ENCODE peak calls at places on chromosome 4, in five cellular contexts. Q, V, G, Y and N are unnamed samples.

GRCh38 chr4:110005461-110006056 is 92.9 kb downstream of the EGF start:
- DNase-seq in G (no peak), Q (peak; percentile 11), Y (peak; percentile 16), V (peak; percentile 45), N (peak; percentile 78)

GRCh38 chr4:110119880-110120279 is 78.5 kb downstream of the ELOVL6 start:
- DNase-seq in G (no peak), Y (no peak), V (peak; percentile 18), Q (no peak), N (peak; percentile 82)

GRCh38 chr4:113893546-113893945 is 85.9 kb downstream of the ARSJ start:
- DNase-seq in G (no peak), Q (no peak), Y (no peak), V (no peak), N (no peak)

GRCh38 chr4:38753021-38753806 is 29.6 kb downstream of the TLR10 start:
- DNase-seq in G (peak; percentile 84), Q (peak; percentile 74), Y (peak; percentile 90), V (peak; percentile 16), N (peak; percentile 95)

GRCh38 chr4:54065282-54066087 is 1.1 kb upstream of the CHIC2 start:
- DNase-seq in V (no peak), Y (no peak), Q (no peak), G (no peak), N (peak; percentile 54)

GRCh38 chr4:143287571-143287923 is 49.1 kb upstream of the GAB1 start:
- DNase-seq in Y (no peak), V (no peak), Q (no peak), G (no peak), N (no peak)

GRCh38 chr4:2787230-2788100 is 5.4 kb upstream of the SH3BP2 start:
- DNase-seq in G (no peak), V (no peak), Q (no peak), Y (no peak), N (no peak)

GRCh38 chr4:175309041-175309440 is 390.9 kb downstream of the ADAM29 start:
- DNase-seq in V (no peak), Y (no peak), Q (no peak), G (no peak), N (no peak)

GRCh38 chr4:1098311-1098925 is 14.9 kb downstream of the RNF212 start:
- DNase-seq in Y (no peak), Q (no peak), V (no peak), G (no peak), N (no peak)

GRCh38 chr4:101356928-101357327 is 9.6 kb upstream of the PPP3CA start:
- DNase-seq in G (no peak), Q (no peak), V (peak; percentile 94), Y (no peak), N (peak; percentile 73)

GRCh38 chr4:125735107-125735506 is 420.4 kb downstream of the FAT4 start:
- DNase-seq in Y (no peak), Q (no peak), G (no peak), V (peak; percentile 73), N (peak; percentile 89)

GRCh38 chr4:147865926-147866325 is 134.0 kb downstream of the ARHGAP10 start:
- DNase-seq in Y (no peak), G (peak; percentile 22), V (no peak), Q (no peak), N (peak; percentile 37)

GRCh38 chr4:167424338-167425256 is 190.3 kb upstream of the SPOCK3 start:
- DNase-seq in V (no peak), Y (no peak), Q (no peak), G (no peak), N (no peak)

GRCh38 chr4:115332078-115332477 is 218.7 kb upstream of the NDST4 start:
- DNase-seq in Y (no peak), G (no peak), V (no peak), Q (no peak), N (peak; percentile 2)

GRCh38 chr4:38266616-38267015 is 306.4 kb downstream of the PTTG2 start:
- DNase-seq in V (peak; percentile 29), G (no peak), Q (no peak), Y (no peak), N (peak; percentile 56)

GRCh38 chr4:4277531-4277930 is 12.4 kb downstream of the LYAR start:
- DNase-seq in Y (no peak), V (no peak), Q (no peak), G (no peak), N (no peak)

GRCh38 chr4:147513051-147513450 is 32.2 kb downstream of the EDNRA start:
- DNase-seq in Q (no peak), G (no peak), Y (no peak), V (no peak), N (no peak)

GRCh38 chr4:76589402-76589801 is 154.4 kb downstream of the SHROOM3 start:
- DNase-seq in V (no peak), G (no peak), Y (no peak), Q (no peak), N (peak; percentile 69)

GRCh38 chr4:153333874-153334273 is 10.6 kb upstream of the MND1 start:
- DNase-seq in Q (no peak), G (no peak), V (no peak), Y (no peak), N (no peak)

GRCh38 chr4:159010100-159010499 is 92.8 kb upstream of the RAPGEF2 start:
- DNase-seq in V (no peak), Q (no peak), G (no peak), Y (no peak), N (no peak)

GRCh38 chr4:31370866-31371465 is 650.8 kb downstream of the PCDH7 start:
- DNase-seq in Q (no peak), G (peak; percentile 47), V (no peak), Y (peak; percentile 54), N (peak; percentile 52)

GRCh38 chr4:29326816-29327215 is 1393.4 kb upstream of the PCDH7 start:
- DNase-seq in Y (no peak), V (no peak), Q (no peak), G (no peak), N (no peak)